ENCODE peak calls at places on chromosomes 16 and 17, in ten cellular contexts. N is ureter; M is HS-5; Y is glutamatergic neuron; S is activated naive CD4-positive, alpha-beta T cell treated with anti-CD3 and anti-CD28 coated beads, Interleukin-2, amount 10 ng/mL, durations not matched to agents 7 days and 5 days; R is NCI-H2081; I is body of pancreas; K is anterior cingulate cortex; C is ascending aorta; D is HL-60. Z is an unnamed sample.

GRCh38 chr17:58279016-58279671 is 1.6 kb downstream of the MPO start:
- DNase-seq in N (no peak), M (no peak), Y (no peak), S (no peak), R (no peak), I (peak), K (no peak), C (no peak), D (no peak), Z (peak)

GRCh38 chr16:12907670-12908233 is 6.4 kb downstream of the SHISA9 start:
- DNase-seq in N (no peak), M (no peak), Y (no peak), S (peak), R (no peak), I (no peak), K (no peak), C (no peak), D (no peak), Z (peak)

GRCh38 chr16:10338426-10338825 is 47.4 kb upstream of the ATF7IP2 start:
- DNase-seq in N (no peak), M (no peak), Y (no peak), S (no peak), R (no peak), I (no peak), K (no peak), C (no peak), D (no peak), Z (no peak)

GRCh38 chr17:77654861-77655260 is 303.6 kb upstream of the TNRC6C start:
- DNase-seq in N (no peak), M (no peak), Y (no peak), S (no peak), R (no peak), I (no peak), K (no peak), C (no peak), D (no peak), Z (no peak)

GRCh38 chr17:62576382-62576781 is 51.1 kb upstream of the MRC2 start:
- DNase-seq in N (no peak), M (no peak), Y (no peak), S (no peak), R (no peak), I (no peak), K (no peak), C (no peak), D (no peak), Z (no peak)

GRCh38 chr16:85349413-85350145 is 237.3 kb upstream of the CIBAR2 start:
- DNase-seq in N (no peak), M (no peak), Y (no peak), S (no peak), R (peak), I (no peak), K (no peak), C (no peak), D (no peak), Z (no peak)

GRCh38 chr16:57519796-57520360 is 16.5 kb downstream of the CCDC102A start:
- DNase-seq in N (peak), M (peak), Y (peak), S (peak), R (peak), I (peak), K (peak), C (peak), D (no peak), Z (peak)

GRCh38 chr16:58331024-58331707 is 36.3 kb upstream of the PRSS54 start:
- DNase-seq in N (no peak), M (no peak), Y (peak), S (no peak), R (no peak), I (no peak), K (no peak), C (no peak), D (no peak), Z (no peak)

GRCh38 chr17:28540231-28540630 is 12.2 kb downstream of the UNC119 start:
- DNase-seq in N (no peak), M (no peak), Y (no peak), S (no peak), R (no peak), I (no peak), K (no peak), C (no peak), D (no peak), Z (no peak)

GRCh38 chr16:27718767-27719445 is 169.0 kb downstream of the KATNIP start:
- DNase-seq in N (no peak), M (no peak), Y (no peak), S (no peak), R (no peak), I (peak), K (peak), C (no peak), D (no peak), Z (no peak)

GRCh38 chr17:82882715-82883446 is 43.1 kb upstream of the ZNF750 start:
- DNase-seq in N (no peak), M (no peak), Y (peak), S (peak), R (no peak), I (peak), K (no peak), C (no peak), D (no peak), Z (no peak)

GRCh38 chr16:49463529-49463928 is 89.9 kb downstream of the C16orf78 start:
- DNase-seq in N (peak), M (no peak), Y (peak), S (peak), R (no peak), I (no peak), K (no peak), C (peak), D (no peak), Z (no peak)

GRCh38 chr17:19348806-19349205 is 13.7 kb downstream of the B9D1 start:
- DNase-seq in N (no peak), M (no peak), Y (no peak), S (no peak), R (no peak), I (no peak), K (no peak), C (no peak), D (no peak), Z (no peak)

GRCh38 chr17:2906907-2907306 is 110.7 kb downstream of the RAP1GAP2 start:
- DNase-seq in N (no peak), M (no peak), Y (no peak), S (no peak), R (no peak), I (no peak), K (no peak), C (no peak), D (no peak), Z (no peak)

GRCh38 chr17:16928406-16929280 is 43.3 kb downstream of the TNFRSF13B start:
- DNase-seq in N (no peak), M (no peak), Y (no peak), S (peak), R (no peak), I (no peak), K (no peak), C (no peak), D (no peak), Z (no peak)